ENCODE peak calls at places on chromosomes 1 and 21, in six cellular contexts. K is left ventricle myocardium inferior, W is endodermal cell, C is IMR-90, M is choroid plexus epithelial cell, X is kidney. D is an unnamed sample.

GRCh38 chr1:63641615-63642014 is 48.4 kb downstream of the PGM1 start:
- DNase-seq in K (no peak), W (no peak), C (no peak), M (no peak), X (no peak), D (no peak)

GRCh38 chr1:192788184-192788583 is 20.7 kb upstream of the RGS2 start:
- DNase-seq in K (no peak), W (no peak), C (peak; percentile 85), M (peak; percentile 85), X (peak; percentile 72), D (no peak)

GRCh38 chr1:177170756-177171535 is at the start of gene BRINP2:
- DNase-seq in K (peak; percentile 47), W (peak; percentile 97), C (peak; percentile 29), M (peak; percentile 5), X (peak; percentile 76), D (no peak)

GRCh38 chr1:115262886-115263285 is 75.2 kb downstream of the NGF start:
- DNase-seq in K (no peak), W (no peak), C (peak; percentile 21), M (peak; percentile 94), X (no peak), D (no peak)

GRCh38 chr1:64308856-64309255 is 105.4 kb downstream of the UBE2U start:
- DNase-seq in K (no peak), W (no peak), C (no peak), M (no peak), X (no peak), D (no peak)

GRCh38 chr21:38956006-38956405 is 150.3 kb downstream of the ETS2 start:
- DNase-seq in K (no peak), W (no peak), C (peak; percentile 32), M (no peak), X (no peak), D (no peak)

GRCh38 chr1:4603317-4604110 is 50.9 kb upstream of the AJAP1 start:
- DNase-seq in K (no peak), W (peak; percentile 38), C (no peak), M (no peak), X (peak; percentile 39), D (no peak)

GRCh38 chr21:35400233-35400939 is 351.3 kb upstream of the RUNX1 start:
- DNase-seq in K (no peak), W (peak; percentile 57), C (peak; percentile 67), M (peak; percentile 87), X (no peak), D (peak; percentile 36)

GRCh38 chr1:33337994-33338494 is 17.1 kb upstream of the A3GALT2 start:
- DNase-seq in K (no peak), W (no peak), C (peak; percentile 66), M (peak; percentile 87), X (no peak), D (no peak)

GRCh38 chr1:34019741-34020552 is 145.1 kb downstream of the CSMD2 start:
- DNase-seq in K (no peak), W (peak; percentile 72), C (no peak), M (no peak), X (no peak), D (no peak)

GRCh38 chr1:211811848-211812247 is 18.7 kb downstream of the LPGAT1 start:
- DNase-seq in K (no peak), W (no peak), C (no peak), M (no peak), X (no peak), D (no peak)

GRCh38 chr1:24981632-24982007 is 51.5 kb upstream of the RUNX3 start:
- DNase-seq in K (no peak), W (no peak), C (no peak), M (no peak), X (peak; percentile 45), D (no peak)

GRCh38 chr1:38527373-38527966 is 332.1 kb downstream of the RRAGC start:
- DNase-seq in K (no peak), W (no peak), C (no peak), M (no peak), X (no peak), D (peak; percentile 78)

GRCh38 chr1:94237291-94238226 is at the start of gene ARHGAP29:
- DNase-seq in K (peak; percentile 89), W (peak; percentile 96), C (peak; percentile 50), M (peak; percentile 77), X (peak; percentile 96), D (no peak)

GRCh38 chr1:179164494-179164893 is 65.0 kb downstream of the ABL2 start:
- DNase-seq in K (no peak), W (no peak), C (peak; percentile 84), M (peak; percentile 73), X (no peak), D (no peak)

GRCh38 chr1:43947890-43948437 is 1.2 kb downstream of the IPO13 start:
- DNase-seq in K (no peak), W (no peak), C (no peak), M (no peak), X (no peak), D (no peak)
- H3K4me3 ChIP-seq in K (peak overlapping the region; percentile 85), W (peak overlapping the region; percentile 95), C (peak overlapping the region; percentile 67), M (peak overlapping the region; percentile 96), X (peak overlapping the region; percentile 88), D (peak overlapping the region; percentile 99)

GRCh38 chr1:87539147-87539546 is 210.5 kb downstream of the LMO4 start:
- DNase-seq in K (no peak), W (no peak), C (no peak), M (no peak), X (no peak), D (no peak)

GRCh38 chr1:87542697-87543096 is 214.0 kb downstream of the LMO4 start:
- DNase-seq in K (no peak), W (no peak), C (no peak), M (no peak), X (no peak), D (no peak)
- TF ChIP-seq CTCF in K (no peak), W (no peak), C (no peak), M (no peak), X (no peak), D (no peak)

GRCh38 chr1:89763649-89763986 is 57.2 kb upstream of the LRRC8D start:
- DNase-seq in K (no peak), W (no peak), C (no peak), M (no peak), X (no peak), D (no peak)
- H3K4me3 ChIP-seq in K (peak overlapping the region; percentile 66), W (peak overlapping the region; percentile 76), C (no peak overlapping the region), M (peak overlapping the region; percentile 71), X (peak overlapping the region; percentile 71), D (peak overlapping the region; percentile 43)

DNA sequence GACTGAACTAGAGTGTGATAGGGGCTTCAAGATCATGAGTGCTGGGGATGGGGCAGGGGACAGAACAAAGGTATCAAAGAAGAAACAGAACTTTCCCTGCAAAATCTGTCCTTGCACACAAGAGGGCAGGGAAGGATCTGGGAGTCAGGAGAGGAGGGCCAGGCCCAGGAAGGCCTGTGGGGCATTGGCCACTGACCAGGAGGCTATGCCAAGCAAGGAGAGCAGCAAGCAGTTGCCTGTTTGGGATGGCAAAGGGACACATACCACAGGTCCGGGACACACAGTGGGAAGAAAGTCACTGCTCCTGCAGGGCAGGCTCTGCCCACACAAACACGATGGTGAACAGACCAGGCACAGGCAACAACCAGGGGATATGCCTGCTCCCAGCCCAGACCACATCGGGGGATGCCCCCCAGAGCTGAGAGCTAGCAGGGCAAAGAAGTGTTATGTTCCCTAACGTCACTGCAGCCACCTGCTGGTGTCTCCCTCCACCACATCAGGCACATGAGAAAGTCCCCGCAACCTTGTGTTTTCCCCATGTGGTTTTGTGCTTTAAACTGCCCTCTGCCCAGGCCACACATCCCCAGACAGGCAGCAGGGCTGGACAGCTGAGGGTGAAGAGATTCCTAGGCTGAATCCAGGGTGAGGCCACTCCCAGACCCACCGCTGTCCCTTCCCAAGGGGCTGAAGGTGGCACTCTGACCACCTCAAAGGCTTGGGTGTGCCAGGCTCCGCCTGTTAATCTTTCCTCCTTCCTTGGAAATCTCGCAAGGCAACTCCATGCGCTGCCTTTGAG is 53.6 kb downstream of the KIF21B start:
- DNase-seq in K (no peak), W (peak; percentile 58), C (no peak), M (no peak), X (peak; percentile 50), D (peak; percentile 34)
- TF ChIP-seq CTCF in K (no peak), W (peak; percentile 46), C (no peak), M (no peak), X (no peak), D (peak; percentile 51)

GRCh38 chr1:87683557-87683956 is 354.9 kb downstream of the LMO4 start:
- DNase-seq in K (no peak), W (no peak), C (no peak), M (no peak), X (no peak), D (no peak)

GRCh38 chr1:87684194-87684593 is 355.5 kb downstream of the LMO4 start:
- DNase-seq in K (no peak), W (no peak), C (peak; percentile 57), M (peak; percentile 56), X (peak; percentile 60), D (no peak)

GRCh38 chr1:87686137-87686490 is 357.4 kb downstream of the LMO4 start:
- DNase-seq in K (no peak), W (no peak), C (no peak), M (no peak), X (no peak), D (no peak)

GRCh38 chr1:87685366-87686136 is 356.9 kb downstream of the LMO4 start:
- DNase-seq in K (no peak), W (no peak), C (peak; percentile 40), M (peak; percentile 34), X (no peak), D (no peak)

DNA sequence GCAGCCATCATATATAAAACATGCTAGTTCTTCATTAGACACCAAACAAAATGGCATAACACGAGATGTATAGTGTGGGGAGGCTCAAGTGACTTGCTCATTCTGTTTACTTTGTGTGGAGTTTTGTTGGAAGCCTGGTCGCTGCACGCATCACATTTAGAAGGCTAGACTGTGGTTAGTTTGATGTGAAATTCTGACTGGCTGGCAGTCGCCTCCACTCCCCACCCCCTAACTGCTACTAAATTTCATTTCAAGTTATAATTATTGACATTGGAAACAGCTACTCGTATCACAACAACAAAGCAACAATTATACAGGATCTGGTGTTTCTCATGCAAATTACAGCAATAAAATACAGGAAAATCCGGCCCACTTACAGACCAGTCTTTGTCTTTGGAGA is 356.1 kb downstream of the LMO4 start:
- DNase-seq in K (no peak), W (no peak), C (peak; percentile 72), M (peak; percentile 58), X (no peak), D (no peak)
- H3K4me3 ChIP-seq in K (peak overlapping the region; percentile 66), W (no peak overlapping the region), C (peak overlapping the region; percentile 89), M (peak overlapping the region; percentile 61), X (peak overlapping the region; percentile 90), D (no peak overlapping the region)

D was measured in GM12864.